ENCODE peak calls at places on chromosomes 1 and 21, in five cellular contexts. One of them, this sample, is unnamed.

GRCh38 chr1:21634481-21635137 is 34.5 kb downstream of the RAP1GAP start:
- DNase-seq in T-cell: no peak
- DNase-seq in GM04503: no peak
- DNase-seq in ELR: no peak
- DNase-seq in EL: no peak
- DNase-seq in this sample: no peak

GRCh38 chr1:84355556-84355955 is 42.7 kb upstream of the DNASE2B start:
- DNase-seq in T-cell: no peak
- DNase-seq in EL: no peak
- DNase-seq in GM04503: no peak
- DNase-seq in ELR: no peak
- DNase-seq in this sample: no peak

GRCh38 chr1:20530901-20531300 is 21.5 kb upstream of the FAM43B start:
- DNase-seq in EL: peak
- DNase-seq in ELR: peak
- DNase-seq in T-cell: no peak
- DNase-seq in GM04503: no peak
- DNase-seq in this sample: no peak

GRCh38 chr1:112791723-112792104 is 76.6 kb upstream of the PPM1J start:
- DNase-seq in ELR: no peak
- DNase-seq in EL: no peak
- DNase-seq in GM04503: no peak
- DNase-seq in T-cell: no peak
- DNase-seq in this sample: no peak

GRCh38 chr1:156282143-156282478 is 514 bp downstream of the SMG5 start:
- DNase-seq in GM04503: no peak
- DNase-seq in ELR: peak
- DNase-seq in T-cell: no peak
- DNase-seq in EL: no peak
- DNase-seq in this sample: no peak

GRCh38 chr1:31831397-31832378 is 15.9 kb upstream of the SPOCD1 start:
- DNase-seq in T-cell: no peak
- DNase-seq in ELR: peak
- DNase-seq in GM04503: peak
- DNase-seq in EL: peak
- DNase-seq in this sample: no peak

GRCh38 chr21:45919593-45919992 is 62.0 kb upstream of the COL6A1 start:
- DNase-seq in ELR: no peak
- DNase-seq in GM04503: no peak
- DNase-seq in T-cell: no peak
- DNase-seq in EL: no peak
- DNase-seq in this sample: no peak

GRCh38 chr1:230005040-230005439 is 62.0 kb upstream of the GALNT2 start:
- DNase-seq in ELR: no peak
- DNase-seq in T-cell: no peak
- DNase-seq in GM04503: no peak
- DNase-seq in EL: no peak
- DNase-seq in this sample: no peak

GRCh38 chr1:19533626-19534025 is 48.3 kb upstream of the CAPZB start:
- DNase-seq in ELR: no peak
- DNase-seq in T-cell: no peak
- DNase-seq in EL: peak
- DNase-seq in GM04503: no peak
- DNase-seq in this sample: no peak

GRCh38 chr21:42578034-42578433 is 64.4 kb downstream of the SLC37A1 start:
- DNase-seq in GM04503: no peak
- DNase-seq in EL: no peak
- DNase-seq in ELR: no peak
- DNase-seq in T-cell: no peak
- DNase-seq in this sample: no peak

GRCh38 chr1:236795035-236795756 is at the start of gene MTR:
- DNase-seq in T-cell: peak
- DNase-seq in EL: peak
- DNase-seq in GM04503: peak
- DNase-seq in ELR: peak
- DNase-seq in this sample: peak

GRCh38 chr21:18522181-18522771 is 118.7 kb upstream of the TMPRSS15 start:
- DNase-seq in T-cell: no peak
- DNase-seq in ELR: no peak
- DNase-seq in EL: no peak
- DNase-seq in GM04503: no peak
- DNase-seq in this sample: peak

GRCh38 chr1:202106340-202107284 is 16.1 kb upstream of the GPR37L1 start:
- DNase-seq in ELR: peak
- DNase-seq in GM04503: no peak
- DNase-seq in T-cell: no peak
- DNase-seq in EL: peak
- DNase-seq in this sample: no peak

GRCh38 chr1:164718821-164719220 is 159.8 kb downstream of the PBX1 start:
- DNase-seq in T-cell: no peak
- DNase-seq in ELR: peak
- DNase-seq in EL: peak
- DNase-seq in GM04503: no peak
- DNase-seq in this sample: no peak

GRCh38 chr1:65317866-65318653 is 8.7 kb downstream of the DNAJC6 start:
- DNase-seq in ELR: no peak
- DNase-seq in EL: no peak
- DNase-seq in GM04503: no peak
- DNase-seq in T-cell: no peak
- DNase-seq in this sample: peak

GRCh38 chr1:111191496-111191895 is 8.9 kb downstream of the DENND2D start:
- DNase-seq in EL: peak
- DNase-seq in ELR: peak
- DNase-seq in T-cell: no peak
- DNase-seq in GM04503: peak
- DNase-seq in this sample: no peak

GRCh38 chr1:219806020-219806419 is 122.3 kb downstream of the SLC30A10 start:
- DNase-seq in EL: no peak
- DNase-seq in ELR: no peak
- DNase-seq in GM04503: no peak
- DNase-seq in T-cell: no peak
- DNase-seq in this sample: no peak

GRCh38 chr1:53622531-53622930 is 116.4 kb downstream of the GLIS1 start:
- DNase-seq in EL: no peak
- DNase-seq in GM04503: no peak
- DNase-seq in T-cell: no peak
- DNase-seq in ELR: no peak
- DNase-seq in this sample: no peak

GRCh38 chr1:45974541-45975269 is 157.7 kb downstream of the PIK3R3 start:
- DNase-seq in T-cell: no peak
- DNase-seq in GM04503: no peak
- DNase-seq in ELR: peak
- DNase-seq in EL: peak
- DNase-seq in this sample: no peak

GRCh38 chr1:38783659-38784229 is 75.8 kb downstream of the RRAGC start:
- DNase-seq in T-cell: no peak
- DNase-seq in GM04503: no peak
- DNase-seq in EL: no peak
- DNase-seq in ELR: no peak
- DNase-seq in this sample: peak

GRCh38 chr21:45985471-45986315 is 4.1 kb downstream of the COL6A1 start:
- DNase-seq in EL: no peak
- DNase-seq in GM04503: no peak
- DNase-seq in T-cell: no peak
- DNase-seq in ELR: no peak
- DNase-seq in this sample: no peak

GRCh38 chr1:166579835-166580488 is 259.3 kb upstream of the POGK start:
- DNase-seq in T-cell: no peak
- DNase-seq in GM04503: no peak
- DNase-seq in EL: no peak
- DNase-seq in ELR: no peak
- DNase-seq in this sample: no peak